ENCODE peak calls at places on chromosomes 4 and X, in four cellular contexts. Y is CD4-positive, alpha-beta memory T cell; W is HL-60; C is Peyer's patch. N is an unnamed sample. For H3K27me3, the result is how much of the 10 kb centered on the place peaks cover.

GRCh38 chr4:123785515-123785914 is 388.9 kb downstream of the SPRY1 start:
- DNase-seq in W (no peak), Y (no peak), C (no peak), N (no peak)

GRCh38 chrX:130014356-130014755 is 31.9 kb downstream of the BCORL1 start:
- DNase-seq in C (no peak), Y (no peak), W (no peak), N (no peak)

GRCh38 chrX:41722816-41723215 is 1.2 kb upstream of the GPR82 start:
- DNase-seq in W (no peak), Y (no peak), C (no peak), N (no peak)

GRCh38 chr4:123940604-123941003 is 544.0 kb downstream of the SPRY1 start:
- DNase-seq in W (no peak), C (no peak), Y (no peak), N (no peak)

GRCh38 chr4:22434895-22435294 is 81.0 kb downstream of the ADGRA3 start:
- DNase-seq in C (no peak), W (peak), Y (no peak), N (no peak)

GRCh38 chr4:112520598-112521122 is 4.7 kb upstream of the NEUROG2 start:
- DNase-seq in W (no peak), C (no peak), Y (no peak), N (no peak)

GRCh38 chr4:41287005-41287404 is 30.3 kb downstream of the UCHL1 start:
- DNase-seq in C (no peak), W (no peak), Y (no peak), N (no peak)

GRCh38 chrX:133364201-133364600 is 51.1 kb downstream of the GPC4 start:
- DNase-seq in Y (no peak), W (no peak), C (no peak), N (no peak)

GRCh38 chrX:136310411-136310810 is 9.6 kb downstream of the ADGRG4 start:
- DNase-seq in W (no peak), Y (no peak), C (no peak), N (no peak)

GRCh38 chr4:165209796-165210195 is 2.4 kb downstream of the KLHL2 start:
- DNase-seq in C (no peak), Y (no peak), W (no peak), N (no peak)

GRCh38 chrX:34655496-34656258 is 1.4 kb downstream of the TMEM47 start:
- DNase-seq in Y (no peak), W (no peak), C (no peak), N (no peak)

GRCh38 chrX:8323356-8323755 is 141.3 kb upstream of the VCX3B start:
- DNase-seq in Y (no peak), W (no peak), C (no peak), N (no peak)

GRCh38 chrX:30735839-30736238 is 82.6 kb downstream of the GK start:
- DNase-seq in W (peak), C (peak), Y (peak), N (peak)

GRCh38 chr4:105139646-105140045 is 7.0 kb upstream of the TET2 start:
- DNase-seq in W (no peak), Y (no peak), C (no peak), N (no peak)

GRCh38 chr4:80507507-80507906 is 172.0 kb downstream of the CFAP299 start:
- DNase-seq in Y (no peak), W (no peak), C (no peak), N (no peak)

GRCh38 chr4:89834486-89835209 is 2.3 kb downstream of the SNCA start:
- DNase-seq in Y (no peak), W (no peak), C (no peak), N (no peak)

GRCh38 chrX:113136841-113137240 is 296.2 kb upstream of the AMOT start:
- DNase-seq in Y (no peak), W (no peak), C (no peak), N (no peak)
- H3K27me3 ChIP-seq in Y (under half), W (under half), C (under half), N (under half)

GRCh38 chrX:124529786-124530185 is 183.4 kb downstream of the SH2D1A start:
- DNase-seq in Y (no peak), W (no peak), C (no peak), N (no peak)

GRCh38 chrX:124530803-124531202 is 184.4 kb downstream of the SH2D1A start:
- DNase-seq in W (no peak), Y (no peak), C (no peak), N (no peak)

GRCh38 chrX:124540474-124540873 is 194.1 kb downstream of the SH2D1A start:
- DNase-seq in C (no peak), W (no peak), Y (no peak), N (no peak)

GRCh38 chrX:124534530-124534929 is 188.2 kb downstream of the SH2D1A start:
- DNase-seq in C (no peak), W (no peak), Y (no peak), N (no peak)
- H3K4me3 ChIP-seq in C (no peak), W (no peak), Y (no peak), N (no peak)

DNA sequence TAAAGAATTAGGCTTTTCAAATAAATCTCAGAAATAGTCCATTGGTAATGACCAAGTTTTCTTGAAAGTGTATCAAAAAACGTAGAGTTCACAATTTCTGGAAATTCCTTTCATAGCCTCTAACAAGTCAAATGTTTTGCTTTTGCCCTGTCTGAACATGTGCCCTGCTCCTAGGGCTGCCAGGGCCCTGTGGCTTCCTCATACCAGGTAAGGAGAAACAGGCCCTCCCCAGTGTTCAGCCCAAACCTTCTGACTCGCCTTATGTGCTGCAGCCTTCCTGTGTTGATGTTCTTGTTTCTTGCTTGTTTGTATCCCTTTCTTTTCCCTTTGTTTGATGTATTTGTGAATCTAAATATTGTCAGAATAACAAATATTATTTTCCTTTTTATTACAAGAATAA is 146.1 kb upstream of the PACRGL start:
- DNase-seq in W (no peak), Y (no peak), C (no peak), N (no peak)
- H3K27me3 ChIP-seq in W (under half), Y (under half), C (under half), N (under half)

DNA sequence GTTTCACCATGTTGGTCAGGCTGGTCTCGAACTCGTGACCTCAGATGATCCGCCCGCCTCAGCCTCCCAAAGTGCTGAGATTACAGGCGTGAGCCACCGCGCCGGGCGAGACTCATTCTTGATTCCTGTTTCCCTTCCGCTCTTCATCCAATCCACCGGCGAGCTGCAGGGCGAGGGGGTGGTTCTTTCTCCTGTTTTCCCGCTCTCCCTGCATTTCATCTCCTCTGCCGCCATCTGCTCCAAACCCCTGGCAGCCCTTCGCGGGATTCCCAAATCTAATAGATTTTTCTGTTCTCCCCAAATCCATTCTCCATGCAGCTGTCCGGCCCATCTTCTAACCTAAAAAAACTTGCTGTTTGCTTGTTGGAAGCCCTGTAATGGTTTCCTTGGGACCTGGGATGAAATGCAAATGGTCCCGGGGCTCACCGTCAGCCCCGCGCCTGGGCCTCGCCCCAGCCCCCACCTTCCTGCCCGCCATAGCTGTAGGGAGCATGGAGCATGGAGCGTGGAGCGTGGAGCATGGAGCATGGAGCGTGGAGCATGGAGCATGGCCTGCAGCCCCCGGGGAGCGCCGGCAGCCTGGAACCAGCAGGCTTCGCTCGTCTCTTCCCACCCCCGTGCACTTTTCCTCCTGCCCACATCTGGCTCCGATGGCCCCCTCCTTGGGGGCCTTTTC is 1.1 kb downstream of the ZFP42 start:
- DNase-seq in C (no peak), Y (no peak), W (no peak), N (no peak)
- H3K4me3 ChIP-seq in C (no peak), Y (no peak), W (no peak), N (no peak)

GRCh38 chr4:687048-687974 is 1.6 kb downstream of the SLC49A3 start:
- DNase-seq in C (peak), W (peak), Y (no peak), N (no peak)
- H3K27me3 ChIP-seq in C (under half), W (under half), Y (under half), N (under half)

DNA sequence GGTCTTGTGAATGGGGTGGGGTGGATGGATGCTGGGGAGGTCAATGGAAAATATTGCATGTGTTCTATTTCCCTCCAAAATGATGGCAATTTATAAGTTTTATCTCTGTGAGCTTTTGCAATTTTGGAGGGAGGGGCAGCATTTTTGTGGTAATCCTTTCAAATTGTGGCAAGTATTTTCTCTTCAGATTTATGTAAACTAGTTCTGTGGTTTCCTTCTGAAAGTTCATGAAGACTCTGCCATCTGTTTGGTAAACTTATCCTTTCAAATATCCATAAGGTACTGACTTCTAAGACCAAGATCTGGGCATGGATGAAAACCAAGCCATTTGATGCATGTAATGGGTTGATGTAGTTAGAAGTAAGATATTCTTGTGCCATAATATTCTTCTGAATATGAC is 216.0 kb upstream of the GIMD1 start:
- DNase-seq in W (no peak), Y (no peak), C (no peak), N (no peak)
- H3K4me3 ChIP-seq in W (no peak), Y (no peak), C (no peak), N (no peak)

DNA sequence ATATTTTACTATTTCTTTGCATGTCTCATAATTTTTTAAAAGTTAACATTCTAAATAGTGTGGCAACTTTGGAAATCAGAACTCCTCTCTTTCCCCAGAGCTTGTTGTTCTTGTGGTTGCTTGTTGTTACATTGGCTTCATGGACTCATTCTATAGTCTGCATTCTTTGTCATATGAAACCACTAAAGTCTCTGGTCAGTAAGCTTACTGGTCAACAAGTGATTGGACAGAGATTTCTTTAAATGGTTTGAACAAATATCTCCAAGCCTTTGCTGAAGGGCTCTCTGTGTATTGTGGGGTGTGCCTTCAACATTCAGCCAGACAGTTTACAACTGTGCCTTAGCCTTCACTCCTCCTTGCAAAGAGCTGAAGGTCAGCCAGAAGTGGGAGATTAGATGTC is 147.2 kb downstream of the OPHN1 start:
- DNase-seq in C (no peak), Y (no peak), W (no peak), N (no peak)
- H3K27me3 ChIP-seq in C (under half), Y (under half), W (under half), N (under half)

GRCh38 chrX:106177106-106177981 is 9.2 kb downstream of the PWWP3B start:
- DNase-seq in W (no peak), C (no peak), Y (no peak), N (no peak)
- H3K4me3 ChIP-seq in W (no peak), C (no peak), Y (no peak), N (no peak)

N was measured in CD8-positive, alpha-beta T cell.